ENCODE peak calls at places on chromosome 15, in four cellular contexts. X is PC-9, I is GM23248, N is OCI-LY7. S is an unnamed sample.

GRCh38 chr15:88622605-88622975 is 1.4 kb downstream of the AEN start:
- DNase-seq in X (no peak), I (no peak), N (no peak), S (no peak)

GRCh38 chr15:59457103-59457502 is 19.1 kb downstream of the FAM81A start:
- DNase-seq in X (peak; percentile 27), I (no peak), N (no peak), S (peak; percentile 23)

GRCh38 chr15:66862111-66862815 is 160.2 kb downstream of the SMAD6 start:
- DNase-seq in X (no peak), I (peak; percentile 84), N (no peak), S (peak; percentile 17)

GRCh38 chr15:57476533-57476975 is 100.2 kb downstream of the CGNL1 start:
- DNase-seq in X (no peak), I (peak; percentile 82), N (no peak), S (no peak)

GRCh38 chr15:99123706-99124451 is 19.0 kb downstream of the SYNM start:
- DNase-seq in X (peak; percentile 87), I (peak; percentile 98), N (no peak), S (peak; percentile 96)

GRCh38 chr15:90680371-90680935 is 36.7 kb upstream of the BLM start:
- DNase-seq in X (no peak), I (peak; percentile 97), N (no peak), S (peak; percentile 90)

GRCh38 chr15:68817304-68818087 is 3.2 kb downstream of the ANP32A start:
- DNase-seq in X (peak; percentile 53), I (peak; percentile 90), N (peak; percentile 89), S (peak; percentile 49)

GRCh38 chr15:90934949-90935751 is at the start of gene UNC45A:
- DNase-seq in X (peak; percentile 94), I (peak; percentile 93), N (peak; percentile 95), S (peak; percentile 94)

GRCh38 chr15:38196116-38196515 is 56.5 kb upstream of the SPRED1 start:
- DNase-seq in X (no peak), I (peak; percentile 3), N (no peak), S (no peak)

GRCh38 chr15:74826372-74826819 is at the start of gene CPLX3:
- DNase-seq in X (no peak), I (peak; percentile 32), N (no peak), S (no peak)

GRCh38 chr15:50107591-50108408 is 11.2 kb downstream of the ATP8B4 start:
- DNase-seq in X (no peak), I (no peak), N (no peak), S (no peak)

GRCh38 chr15:89533861-89534544 is 37.6 kb upstream of the RHCG start:
- DNase-seq in X (no peak), I (peak; percentile 23), N (no peak), S (no peak)

GRCh38 chr15:64703632-64703959 is 71.8 kb downstream of the RBPMS2 start:
- DNase-seq in X (no peak), I (no peak), N (no peak), S (no peak)

GRCh38 chr15:88912500-88912921 is 668 bp downstream of the MFGE8 start:
- DNase-seq in X (no peak), I (peak; percentile 68), N (no peak), S (no peak)

GRCh38 chr15:66401130-66402021 is 14.7 kb downstream of the MAP2K1 start:
- DNase-seq in X (no peak), I (peak; percentile 22), N (peak; percentile 13), S (peak; percentile 65)

GRCh38 chr15:65421360-65422215 is 1.2 kb downstream of the IGDCC4 start:
- DNase-seq in X (no peak), I (peak; percentile 23), N (no peak), S (peak; percentile 32)

GRCh38 chr15:90336705-90337141 is 15.4 kb upstream of the ZNF774 start:
- DNase-seq in X (no peak), I (peak; percentile 75), N (peak; percentile 23), S (peak; percentile 98)

GRCh38 chr15:64536244-64536836 is 76.0 kb downstream of the ZNF609 start:
- DNase-seq in X (peak; percentile 20), I (peak; percentile 85), N (no peak), S (peak; percentile 79)

GRCh38 chr15:70061696-70062270 is 35.9 kb downstream of the TLE3 start:
- DNase-seq in X (no peak), I (no peak), N (no peak), S (no peak)

GRCh38 chr15:68405426-68406250 is 26.3 kb downstream of the ITGA11 start:
- DNase-seq in X (no peak), I (no peak), N (no peak), S (no peak)

GRCh38 chr15:60004846-60005351 is 788 bp downstream of the FOXB1 start:
- DNase-seq in X (no peak), I (peak; percentile 27), N (no peak), S (no peak)

GRCh38 chr15:43134157-43134637 is 811 bp downstream of the TMEM62 start:
- DNase-seq in X (no peak), I (peak; percentile 17), N (peak; percentile 26), S (peak; percentile 25)

GRCh38 chr15:99009741-99010370 is 2.3 kb upstream of the PGPEP1L start:
- DNase-seq in X (no peak), I (no peak), N (no peak), S (no peak)

GRCh38 chr15:93428135-93428534 is 339.1 kb upstream of the RGMA start:
- DNase-seq in X (no peak), I (no peak), N (no peak), S (no peak)

GRCh38 chr15:40477703-40478269 is 7.0 kb downstream of the CHST14 start:
- DNase-seq in X (peak; percentile 60), I (no peak), N (no peak), S (peak; percentile 40)

GRCh38 chr15:40483919-40484318 is 13.1 kb downstream of the CHST14 start:
- DNase-seq in X (no peak), I (no peak), N (no peak), S (no peak)

GRCh38 chr15:40486066-40486770 is 15.4 kb downstream of the CHST14 start:
- DNase-seq in X (no peak), I (no peak), N (no peak), S (no peak)

GRCh38 chr15:40479024-40479423 is 8.2 kb downstream of the CHST14 start:
- DNase-seq in X (no peak), I (no peak), N (no peak), S (no peak)

GRCh38 chr15:40481671-40482070 is 10.9 kb downstream of the CHST14 start:
- DNase-seq in X (no peak), I (peak; percentile 8), N (no peak), S (no peak)
- H3K9me2 ChIP-seq in X (no peaks in the 10 kb centered on the region), I (no peaks in the 10 kb centered on the region), N (no peaks in the 10 kb centered on the region), S (no peaks in the 10 kb centered on the region)

DNA sequence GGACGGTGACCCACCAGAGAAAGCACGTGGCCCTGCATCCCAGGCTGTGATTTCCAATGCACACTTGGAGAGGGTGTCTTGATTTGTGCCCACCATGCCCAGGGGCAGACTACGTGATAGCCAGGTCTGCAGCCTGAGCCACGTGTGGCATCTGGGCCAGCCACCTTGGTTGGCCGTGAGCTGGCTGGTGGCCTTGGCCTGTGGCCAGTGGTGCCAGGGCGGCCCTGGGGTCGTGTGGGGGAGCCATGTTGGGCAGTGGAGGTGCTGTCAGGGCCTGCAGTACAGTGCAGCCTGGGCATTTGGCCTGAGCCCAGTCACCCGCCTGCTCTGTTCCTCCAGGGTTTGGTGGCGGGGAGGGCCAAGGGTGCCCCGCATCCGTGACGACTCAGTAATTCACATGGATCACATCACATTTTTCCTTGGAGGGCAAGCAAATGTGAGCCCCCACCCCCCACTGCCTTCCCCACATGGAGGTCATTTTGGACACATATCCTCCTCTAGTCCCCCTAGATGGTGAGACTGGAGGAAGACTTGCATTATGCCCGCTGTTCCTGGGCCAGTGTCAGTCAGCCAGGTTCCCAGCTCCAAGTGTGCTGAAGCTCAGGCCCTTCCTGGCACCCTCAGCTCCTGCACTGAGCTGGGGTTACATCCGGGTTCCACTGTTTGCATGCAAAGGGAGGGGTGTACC is 201.4 kb downstream of the UBE3A start:
- DNase-seq in X (no peak), I (no peak), N (no peak), S (no peak)
- H3K9me3 ChIP-seq in X (no peaks in the 10 kb centered on the region), I (no peaks in the 10 kb centered on the region), N (no peaks in the 10 kb centered on the region), S (peaks cover 4% of the 10 kb centered on the region)

GRCh38 chr15:71612869-71613268 is 197.5 kb upstream of the NR2E3 start:
- DNase-seq in X (no peak), I (no peak), N (no peak), S (no peak)
- H3K9me2 ChIP-seq in X (no peaks in the 10 kb centered on the region), I (no peaks in the 10 kb centered on the region), N (no peaks in the 10 kb centered on the region), S (no peaks in the 10 kb centered on the region)

GRCh38 chr15:23753248-23753647 is 66.1 kb upstream of the NDN start:
- DNase-seq in X (no peak), I (no peak), N (no peak), S (no peak)
- H3K9me3 ChIP-seq in X (no peaks in the 10 kb centered on the region), I (no peaks in the 10 kb centered on the region), N (peaks cover 8% of the 10 kb centered on the region), S (peaks cover 8% of the 10 kb centered on the region)

GRCh38 chr15:82699726-82700125 is 9.9 kb downstream of the AP3B2 start:
- DNase-seq in X (no peak), I (peak; percentile 7), N (no peak), S (no peak)
- H3K9me2 ChIP-seq in X (no peaks in the 10 kb centered on the region), I (no peaks in the 10 kb centered on the region), N (no peaks in the 10 kb centered on the region), S (no peaks in the 10 kb centered on the region)

GRCh38 chr15:81921163-81921562 is 124.7 kb downstream of the MEX3B start:
- DNase-seq in X (no peak), I (no peak), N (no peak), S (no peak)

GRCh38 chr15:81924667-81925183 is 121.1 kb downstream of the MEX3B start:
- DNase-seq in X (no peak), I (no peak), N (no peak), S (no peak)

GRCh38 chr15:81923561-81924350 is 122.1 kb downstream of the MEX3B start:
- DNase-seq in X (no peak), I (no peak), N (no peak), S (no peak)

GRCh38 chr15:81922143-81922542 is 123.7 kb downstream of the MEX3B start:
- DNase-seq in X (no peak), I (no peak), N (no peak), S (no peak)
- H3K9me3 ChIP-seq in X (peaks cover 4% of the 10 kb centered on the region), I (no peaks in the 10 kb centered on the region), N (peaks cover 24% of the 10 kb centered on the region), S (peaks cover 4% of the 10 kb centered on the region)

DNA sequence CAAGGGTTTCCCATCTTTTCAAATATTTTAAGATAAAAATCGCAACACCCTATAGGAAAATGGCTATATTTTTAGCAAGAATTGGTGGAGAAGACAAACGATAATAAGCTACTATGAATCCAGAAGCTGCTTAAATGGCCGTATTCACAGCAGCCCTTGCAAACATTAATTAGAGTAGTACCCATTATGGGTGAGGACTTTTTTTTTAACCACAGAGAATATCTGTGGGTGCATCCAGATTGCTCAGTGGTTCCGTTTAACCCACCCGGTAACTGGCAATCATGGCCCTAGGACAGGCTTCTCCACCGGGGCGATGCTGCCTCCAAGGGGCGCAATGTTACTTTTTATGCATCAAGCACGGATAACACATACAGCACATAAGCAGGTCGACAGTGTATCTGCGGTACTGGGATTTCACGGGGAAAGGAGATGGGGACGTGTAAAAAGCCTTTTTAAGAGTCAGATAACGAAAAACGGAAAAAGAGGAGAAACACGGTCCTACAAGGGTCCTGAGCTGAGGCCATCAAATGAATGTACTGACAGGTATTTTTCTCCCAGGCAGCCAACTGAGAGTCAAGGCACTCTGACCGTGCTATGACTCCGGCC is 968 bp upstream of the TMEM266 start:
- DNase-seq in X (no peak), I (peak; percentile 20), N (no peak), S (peak; percentile 19)
- H3K9me2 ChIP-seq in X (no peaks in the 10 kb centered on the region), I (no peaks in the 10 kb centered on the region), N (no peaks in the 10 kb centered on the region), S (no peaks in the 10 kb centered on the region)

GRCh38 chr15:27707216-27707710 is 391.9 kb downstream of the OCA2 start:
- DNase-seq in X (no peak), I (no peak), N (no peak), S (no peak)
- H3K9me3 ChIP-seq in X (no peaks in the 10 kb centered on the region), I (no peaks in the 10 kb centered on the region), N (no peaks in the 10 kb centered on the region), S (peaks cover 17% of the 10 kb centered on the region)